ENCODE peak calls at places on chromosomes 2 and 18, in eight cellular contexts. One of them, this sample, is unnamed.
A peak's percentile ranks its signal among the peaks of the same experiment; 100 is the strongest.

GRCh38 chr2:85231242-85231805 is 96.5 kb downstream of the TGOLN2 start:
- DNase-seq in HL-60: no peak
- DNase-seq in GM12865: no peak
- DNase-seq in uterus: no peak
- DNase-seq in esophagus squamous epithelium: no peak
- DNase-seq in transverse colon: no peak
- DNase-seq in coronary artery: no peak
- DNase-seq in foreskin fibroblast: no peak
- DNase-seq in this sample: no peak

GRCh38 chr2:151946856-151947523 is 118.8 kb upstream of the ARL5A start:
- DNase-seq in HL-60: peak; percentile 39
- DNase-seq in GM12865: peak; percentile 47
- DNase-seq in uterus: peak; percentile 18
- DNase-seq in esophagus squamous epithelium: no peak
- DNase-seq in transverse colon: peak; percentile 12
- DNase-seq in coronary artery: no peak
- DNase-seq in foreskin fibroblast: peak; percentile 16
- DNase-seq in this sample: peak; percentile 34

GRCh38 chr2:161576421-161576820 is 47.8 kb upstream of the SLC4A10 start:
- DNase-seq in HL-60: peak; percentile 33
- DNase-seq in GM12865: peak; percentile 56
- DNase-seq in uterus: no peak
- DNase-seq in esophagus squamous epithelium: no peak
- DNase-seq in transverse colon: no peak
- DNase-seq in coronary artery: no peak
- DNase-seq in foreskin fibroblast: no peak
- DNase-seq in this sample: no peak

GRCh38 chr2:54306561-54306960 is 50.5 kb upstream of the TSPYL6 start:
- DNase-seq in HL-60: no peak
- DNase-seq in GM12865: no peak
- DNase-seq in uterus: no peak
- DNase-seq in esophagus squamous epithelium: no peak
- DNase-seq in transverse colon: no peak
- DNase-seq in coronary artery: no peak
- DNase-seq in foreskin fibroblast: peak; percentile 23
- DNase-seq in this sample: peak; percentile 77

GRCh38 chr2:226185613-226186211 is 613.9 kb downstream of the IRS1 start:
- DNase-seq in HL-60: no peak
- DNase-seq in GM12865: no peak
- DNase-seq in uterus: no peak
- DNase-seq in esophagus squamous epithelium: no peak
- DNase-seq in transverse colon: no peak
- DNase-seq in coronary artery: no peak
- DNase-seq in foreskin fibroblast: peak; percentile 93
- DNase-seq in this sample: peak; percentile 75

GRCh38 chr2:25372405-25373268 is 30.9 kb upstream of the DNMT3A start:
- DNase-seq in HL-60: no peak
- DNase-seq in GM12865: no peak
- DNase-seq in uterus: no peak
- DNase-seq in esophagus squamous epithelium: no peak
- DNase-seq in transverse colon: no peak
- DNase-seq in coronary artery: no peak
- DNase-seq in foreskin fibroblast: no peak
- DNase-seq in this sample: peak; percentile 29

GRCh38 chr2:142601794-142602193 is 275.7 kb upstream of the KYNU start:
- DNase-seq in HL-60: no peak
- DNase-seq in GM12865: no peak
- DNase-seq in uterus: no peak
- DNase-seq in esophagus squamous epithelium: no peak
- DNase-seq in transverse colon: no peak
- DNase-seq in coronary artery: no peak
- DNase-seq in foreskin fibroblast: no peak
- DNase-seq in this sample: no peak

GRCh38 chr2:152407204-152407721 is 72.3 kb downstream of the FMNL2 start:
- DNase-seq in HL-60: no peak
- DNase-seq in GM12865: peak; percentile 84
- DNase-seq in uterus: peak; percentile 51
- DNase-seq in esophagus squamous epithelium: no peak
- DNase-seq in transverse colon: peak; percentile 38
- DNase-seq in coronary artery: no peak
- DNase-seq in foreskin fibroblast: peak; percentile 79
- DNase-seq in this sample: peak; percentile 67

GRCh38 chr2:41939410-41939775 is 108.4 kb upstream of the PKDCC start:
- DNase-seq in HL-60: no peak
- DNase-seq in GM12865: no peak
- DNase-seq in uterus: no peak
- DNase-seq in esophagus squamous epithelium: no peak
- DNase-seq in transverse colon: no peak
- DNase-seq in coronary artery: no peak
- DNase-seq in foreskin fibroblast: no peak
- DNase-seq in this sample: no peak

GRCh38 chr2:199085201-199085750 is 372.5 kb downstream of the SATB2 start:
- DNase-seq in HL-60: no peak
- DNase-seq in GM12865: no peak
- DNase-seq in uterus: no peak
- DNase-seq in esophagus squamous epithelium: no peak
- DNase-seq in transverse colon: no peak
- DNase-seq in coronary artery: no peak
- DNase-seq in foreskin fibroblast: peak; percentile 49
- DNase-seq in this sample: no peak

GRCh38 chr2:216279011-216279410 is 93.3 kb downstream of the MARCHF4 start:
- DNase-seq in HL-60: no peak
- DNase-seq in GM12865: no peak
- DNase-seq in uterus: no peak
- DNase-seq in esophagus squamous epithelium: no peak
- DNase-seq in transverse colon: no peak
- DNase-seq in coronary artery: no peak
- DNase-seq in foreskin fibroblast: peak; percentile 48
- DNase-seq in this sample: no peak

GRCh38 chr2:38394903-38395341 is 17.8 kb upstream of the ATL2 start:
- DNase-seq in HL-60: no peak
- DNase-seq in GM12865: peak; percentile 26
- DNase-seq in uterus: no peak
- DNase-seq in esophagus squamous epithelium: no peak
- DNase-seq in transverse colon: no peak
- DNase-seq in coronary artery: no peak
- DNase-seq in foreskin fibroblast: peak; percentile 56
- DNase-seq in this sample: peak; percentile 86

DNA sequence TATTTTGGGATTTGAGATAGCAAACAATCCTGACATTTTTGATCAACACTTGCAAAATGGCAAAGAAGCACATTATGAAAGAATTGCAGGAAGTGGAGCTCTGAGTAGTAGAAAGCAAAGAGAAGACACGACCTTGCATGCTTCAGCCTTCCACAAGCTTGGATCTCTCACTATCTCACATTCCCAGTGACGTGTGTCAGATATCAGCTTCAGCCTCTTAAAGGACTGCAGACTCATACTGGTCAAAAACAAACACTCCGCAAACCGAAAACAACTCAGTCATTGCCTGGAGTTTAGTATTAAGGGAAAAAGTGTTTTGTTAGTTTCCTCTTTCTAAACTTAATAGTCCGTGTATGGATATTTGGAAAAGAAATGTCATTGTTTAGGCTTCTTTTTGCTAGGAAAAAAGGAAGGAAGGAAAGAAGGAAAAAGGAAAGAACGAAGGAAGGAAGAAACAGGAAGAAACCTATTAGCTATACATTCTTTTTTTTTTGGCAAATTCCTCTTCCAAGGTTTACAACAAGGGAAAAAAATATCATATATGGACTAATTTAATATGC is 32.6 kb upstream of the SLC40A1 start:
- DNase-seq in HL-60: no peak
- DNase-seq in GM12865: no peak
- DNase-seq in uterus: peak; percentile 37
- DNase-seq in esophagus squamous epithelium: no peak
- DNase-seq in transverse colon: no peak
- DNase-seq in coronary artery: no peak
- DNase-seq in foreskin fibroblast: peak; percentile 87
- DNase-seq in this sample: peak; percentile 89
- H3K4me3 ChIP-seq in HL-60: no peak overlapping the region
- H3K4me3 ChIP-seq in GM12865: no peak overlapping the region
- H3K4me3 ChIP-seq in uterus: peak overlapping the region; percentile 3
- H3K4me3 ChIP-seq in esophagus squamous epithelium: peak overlapping the region; percentile 52
- H3K4me3 ChIP-seq in transverse colon: no peak overlapping the region
- H3K4me3 ChIP-seq in coronary artery: peak overlapping the region; percentile 65
- H3K4me3 ChIP-seq in foreskin fibroblast: peak overlapping the region; percentile 31
- H3K4me3 ChIP-seq in this sample: peak overlapping the region; percentile 21

GRCh38 chr2:210630904-210631560 is 74.6 kb downstream of the CPS1 start:
- DNase-seq in HL-60: no peak
- DNase-seq in GM12865: no peak
- DNase-seq in uterus: no peak
- DNase-seq in esophagus squamous epithelium: no peak
- DNase-seq in transverse colon: no peak
- DNase-seq in coronary artery: no peak
- DNase-seq in foreskin fibroblast: no peak
- DNase-seq in this sample: no peak
- TF ChIP-seq CTCF in HL-60: no peak
- TF ChIP-seq CTCF in GM12865: no peak
- TF ChIP-seq CTCF in uterus: no peak
- TF ChIP-seq CTCF in esophagus squamous epithelium: no peak
- TF ChIP-seq CTCF in transverse colon: no peak
- TF ChIP-seq CTCF in coronary artery: no peak
- TF ChIP-seq CTCF in foreskin fibroblast: no peak
- TF ChIP-seq CTCF in this sample: no peak

GRCh38 chr18:41850781-41851180 is 104.3 kb upstream of the PIK3C3 start:
- DNase-seq in HL-60: no peak
- DNase-seq in GM12865: no peak
- DNase-seq in uterus: no peak
- DNase-seq in esophagus squamous epithelium: no peak
- DNase-seq in transverse colon: no peak
- DNase-seq in coronary artery: no peak
- DNase-seq in foreskin fibroblast: no peak
- DNase-seq in this sample: peak; percentile 56

GRCh38 chr18:41849632-41850031 is 105.4 kb upstream of the PIK3C3 start:
- DNase-seq in HL-60: no peak
- DNase-seq in GM12865: no peak
- DNase-seq in uterus: no peak
- DNase-seq in esophagus squamous epithelium: no peak
- DNase-seq in transverse colon: no peak
- DNase-seq in coronary artery: no peak
- DNase-seq in foreskin fibroblast: no peak
- DNase-seq in this sample: no peak

GRCh38 chr18:41858761-41859555 is 96.1 kb upstream of the PIK3C3 start:
- DNase-seq in HL-60: no peak
- DNase-seq in GM12865: no peak
- DNase-seq in uterus: no peak
- DNase-seq in esophagus squamous epithelium: no peak
- DNase-seq in transverse colon: no peak
- DNase-seq in coronary artery: no peak
- DNase-seq in foreskin fibroblast: peak; percentile 21
- DNase-seq in this sample: no peak

GRCh38 chr18:41853280-41853679 is 101.8 kb upstream of the PIK3C3 start:
- DNase-seq in HL-60: no peak
- DNase-seq in GM12865: no peak
- DNase-seq in uterus: no peak
- DNase-seq in esophagus squamous epithelium: no peak
- DNase-seq in transverse colon: no peak
- DNase-seq in coronary artery: no peak
- DNase-seq in foreskin fibroblast: no peak
- DNase-seq in this sample: no peak
- H3K4me3 ChIP-seq in HL-60: no peak overlapping the region
- H3K4me3 ChIP-seq in GM12865: no peak overlapping the region
- H3K4me3 ChIP-seq in uterus: no peak overlapping the region
- H3K4me3 ChIP-seq in esophagus squamous epithelium: no peak overlapping the region
- H3K4me3 ChIP-seq in transverse colon: no peak overlapping the region
- H3K4me3 ChIP-seq in coronary artery: no peak overlapping the region
- H3K4me3 ChIP-seq in foreskin fibroblast: no peak overlapping the region
- H3K4me3 ChIP-seq in this sample: no peak overlapping the region

GRCh38 chr2:166106431-166107015 is 21.3 kb downstream of the SCN1A start:
- DNase-seq in HL-60: peak; percentile 4
- DNase-seq in GM12865: peak; percentile 28
- DNase-seq in uterus: no peak
- DNase-seq in esophagus squamous epithelium: no peak
- DNase-seq in transverse colon: no peak
- DNase-seq in coronary artery: no peak
- DNase-seq in foreskin fibroblast: peak; percentile 44
- DNase-seq in this sample: no peak
- TF ChIP-seq CTCF in HL-60: peak; percentile 26
- TF ChIP-seq CTCF in GM12865: peak; percentile 23
- TF ChIP-seq CTCF in uterus: no peak
- TF ChIP-seq CTCF in esophagus squamous epithelium: no peak
- TF ChIP-seq CTCF in transverse colon: no peak
- TF ChIP-seq CTCF in coronary artery: no peak
- TF ChIP-seq CTCF in foreskin fibroblast: no peak
- TF ChIP-seq CTCF in this sample: no peak

DNA sequence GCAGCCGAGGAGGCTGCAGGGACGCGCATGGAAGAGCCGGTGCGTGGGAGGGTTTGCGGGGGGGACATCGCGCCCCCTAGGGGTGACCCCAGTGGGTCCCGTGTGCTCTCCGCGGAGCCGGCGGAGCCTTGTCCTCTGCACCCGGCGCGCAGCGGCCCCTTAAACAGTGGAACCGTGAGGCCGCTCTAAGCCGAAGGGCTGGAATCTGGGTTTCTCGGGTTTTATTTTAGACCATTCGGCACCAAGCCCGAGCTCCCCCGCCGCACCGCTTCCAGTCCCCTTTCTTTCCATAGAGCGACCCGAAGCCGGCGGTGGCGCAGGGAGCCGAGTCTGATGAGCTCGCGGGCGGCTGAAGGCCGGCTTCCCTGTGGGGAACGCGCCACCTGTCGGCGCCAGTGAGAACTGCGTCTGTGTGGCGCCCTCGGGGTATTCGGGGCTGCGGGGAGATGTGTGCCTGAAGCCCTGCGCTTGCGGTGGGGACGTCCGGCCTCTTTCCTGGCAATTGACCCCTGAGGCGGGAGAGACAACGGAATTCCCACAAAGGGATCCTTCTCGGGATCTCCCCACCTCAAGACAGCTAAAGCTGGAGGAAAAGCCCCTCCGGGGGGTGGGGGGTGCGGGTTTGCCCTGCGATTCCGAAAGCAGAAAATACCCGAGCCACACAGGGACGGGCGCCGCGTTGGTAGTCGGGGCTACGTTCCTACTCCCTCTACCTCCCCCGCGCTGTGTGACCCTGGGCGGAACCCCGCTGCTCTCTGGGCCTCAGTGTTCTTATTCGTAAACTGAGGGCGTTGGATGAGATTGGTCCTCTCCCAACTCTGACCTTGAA is 8.2 kb upstream of the EN1 start:
- DNase-seq in HL-60: peak; percentile 77
- DNase-seq in GM12865: peak; percentile 75
- DNase-seq in uterus: peak; percentile 40
- DNase-seq in esophagus squamous epithelium: peak; percentile 25
- DNase-seq in transverse colon: peak; percentile 81
- DNase-seq in coronary artery: no peak
- DNase-seq in foreskin fibroblast: peak; percentile 88
- DNase-seq in this sample: peak; percentile 70
- H3K4me3 ChIP-seq in HL-60: no peak overlapping the region
- H3K4me3 ChIP-seq in GM12865: no peak overlapping the region
- H3K4me3 ChIP-seq in uterus: no peak overlapping the region
- H3K4me3 ChIP-seq in esophagus squamous epithelium: peak overlapping the region; percentile 54
- H3K4me3 ChIP-seq in transverse colon: no peak overlapping the region
- H3K4me3 ChIP-seq in coronary artery: peak overlapping the region; percentile 62
- H3K4me3 ChIP-seq in foreskin fibroblast: peak overlapping the region; percentile 22
- H3K4me3 ChIP-seq in this sample: no peak overlapping the region